ENCODE peak calls at places on chromosomes 13 and 19, in six cellular contexts. V, U, G, T, N and X are unnamed samples. For H3K36me3, the result is how much of the 10 kb centered on the place peaks cover.

GRCh38 chr19:35759697-35760096 is 1.7 kb downstream of the PROSER3 start:
- DNase-seq in N (no peak), V (no peak), U (no peak), G (no peak), T (no peak), X (no peak)

GRCh38 chr13:29594710-29595379 is 643 bp downstream of the SLC7A1 start:
- DNase-seq in T (peak), V (peak), N (peak), U (peak), G (peak), X (peak)

GRCh38 chr19:11091343-11092153 is 2.3 kb downstream of the LDLR start:
- DNase-seq in V (no peak), G (peak), U (peak), T (peak), N (peak), X (no peak)

GRCh38 chr19:11699931-11700794 is 38.6 kb downstream of the ZNF823 start:
- DNase-seq in V (no peak), T (peak), G (no peak), U (no peak), N (no peak), X (peak)

GRCh38 chr13:69124996-69125395 is 982.6 kb upstream of the ATXN8OS start:
- DNase-seq in V (no peak), U (no peak), T (no peak), N (no peak), G (no peak), X (no peak)

GRCh38 chr19:47419789-47420188 is 462 bp upstream of the MEIS3 start:
- DNase-seq in N (no peak), U (no peak), T (peak), V (no peak), G (no peak), X (no peak)

GRCh38 chr19:18408053-18408476 is 10.6 kb upstream of the LRRC25 start:
- DNase-seq in T (peak), V (peak), G (peak), U (peak), N (no peak), X (peak)

GRCh38 chr13:111298214-111298975 is 22.0 kb upstream of the TEX29 start:
- DNase-seq in T (no peak), U (no peak), G (no peak), N (no peak), V (no peak), X (no peak)

GRCh38 chr19:44232867-44233266 is 20.5 kb downstream of the ZNF227 start:
- DNase-seq in G (no peak), U (no peak), V (no peak), T (no peak), N (no peak), X (no peak)
- H3K36me3 ChIP-seq in G (half or more), U (under half), V (half or more), T (half or more), N (under half), X (half or more)

GRCh38 chr13:24493356-24493755 is 19.2 kb downstream of the PARP4 start:
- DNase-seq in U (no peak), V (no peak), N (no peak), G (no peak), T (no peak), X (no peak)
- H3K36me3 ChIP-seq in U (under half), V (half or more), N (under half), G (half or more), T (half or more), X (under half)

DNA sequence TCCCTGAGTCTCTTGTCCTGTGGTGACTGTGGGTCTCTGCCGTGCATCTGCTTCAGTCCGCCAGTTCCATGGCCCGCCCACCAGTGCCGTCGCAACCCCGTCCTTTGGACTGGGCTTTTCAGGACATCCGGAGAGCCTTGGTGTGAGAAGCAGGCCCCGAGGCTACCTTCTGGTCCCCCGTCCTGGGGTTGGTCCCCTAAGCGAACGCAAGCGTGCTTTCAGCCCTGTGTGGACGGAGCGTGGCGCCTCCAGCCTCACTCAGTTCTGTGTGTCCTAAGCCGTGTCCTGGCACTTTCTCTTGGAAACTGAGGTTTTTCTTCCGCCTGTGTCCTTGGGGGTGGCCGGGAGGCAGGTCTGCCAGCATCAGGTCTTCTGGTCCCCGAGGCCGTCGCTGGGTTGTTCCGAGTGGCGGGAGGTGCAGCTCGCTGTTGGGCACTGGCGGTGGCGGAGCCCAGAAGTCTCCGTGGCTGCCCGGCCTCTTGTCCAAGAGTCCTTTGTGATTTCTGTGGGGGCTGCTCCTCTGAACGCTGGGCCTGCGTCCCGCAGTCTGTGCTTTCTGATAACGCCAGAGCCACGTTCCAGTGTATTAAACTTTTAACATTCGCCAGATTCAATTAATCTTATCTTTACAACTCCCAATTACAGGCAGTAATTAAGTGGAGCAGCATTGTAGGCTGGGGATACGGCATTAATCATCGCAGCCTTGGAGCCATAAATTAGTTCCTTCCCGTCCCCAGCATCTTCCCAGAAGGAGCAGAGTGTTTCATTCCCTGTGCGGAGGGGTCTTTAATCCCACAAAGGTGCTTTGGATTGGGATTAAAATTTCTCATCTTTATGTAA is 99.6 kb downstream of the KDM4B start:
- DNase-seq in U (no peak), N (no peak), T (no peak), G (peak), V (no peak), X (no peak)
- H3K36me3 ChIP-seq in U (half or more), N (under half), T (under half), G (under half), V (under half), X (under half)

GRCh38 chr19:41421314-41421713 is 5.9 kb downstream of the B3GNT8 start:
- DNase-seq in V (no peak), T (peak), N (no peak), U (no peak), G (no peak), X (no peak)
- H3K36me3 ChIP-seq in V (half or more), T (under half), N (under half), U (under half), G (half or more), X (under half)

DNA sequence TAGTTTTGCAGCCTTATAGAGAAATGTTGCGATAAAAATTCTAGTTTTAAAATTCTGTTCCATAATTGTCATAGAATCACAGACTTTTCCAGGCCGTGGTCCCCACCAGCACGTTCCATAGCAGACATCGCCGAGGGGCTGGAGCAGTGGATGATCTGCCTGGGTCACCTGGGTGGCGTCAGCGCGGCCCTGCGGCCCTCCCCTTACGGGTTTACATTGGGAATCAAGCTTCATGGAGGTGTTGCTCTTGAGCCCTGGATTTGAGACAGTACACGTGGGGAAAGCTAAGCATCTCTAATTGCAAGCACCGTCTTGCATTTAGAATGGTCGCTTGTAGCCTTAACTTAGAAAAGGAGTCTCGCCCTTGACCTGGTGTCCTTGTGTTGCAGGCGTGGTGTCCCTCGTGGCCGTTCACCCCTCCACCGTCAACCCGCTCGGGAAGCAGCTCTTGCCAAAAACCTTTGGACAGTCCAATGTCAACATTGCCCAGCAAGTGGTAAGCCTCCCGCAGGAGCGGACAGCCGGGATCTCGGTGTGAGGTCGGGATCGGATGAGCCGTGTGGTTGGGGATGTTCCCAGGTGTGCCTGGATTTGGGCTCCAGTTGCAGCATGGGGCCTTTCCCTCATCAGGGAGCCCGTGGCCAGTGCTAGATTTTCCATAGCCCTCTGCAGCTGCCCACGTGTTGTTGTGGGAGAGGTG is 35.1 kb downstream of the ATP4B start:
- DNase-seq in N (no peak), T (peak), G (no peak), V (no peak), U (no peak), X (no peak)
- H3K36me3 ChIP-seq in N (under half), T (under half), G (under half), V (under half), U (under half), X (under half)

GRCh38 chr13:28027070-28027469 is 38.6 kb upstream of the URAD start:
- DNase-seq in V (no peak), U (no peak), G (no peak), T (no peak), N (no peak), X (no peak)

GRCh38 chr13:28031929-28032328 is 43.4 kb upstream of the URAD start:
- DNase-seq in N (no peak), G (no peak), V (no peak), U (no peak), T (no peak), X (no peak)

GRCh38 chr13:28026508-28026907 is 38.0 kb upstream of the URAD start:
- DNase-seq in T (no peak), U (no peak), G (no peak), N (no peak), V (no peak), X (no peak)

GRCh38 chr13:28031220-28031903 is 42.9 kb upstream of the URAD start:
- DNase-seq in T (no peak), V (peak), N (peak), G (peak), U (no peak), X (no peak)

GRCh38 chr13:28027607-28028364 is 39.3 kb upstream of the URAD start:
- DNase-seq in V (no peak), U (no peak), G (no peak), T (no peak), N (no peak), X (no peak)
- H3K36me3 ChIP-seq in V (under half), U (under half), G (under half), T (under half), N (under half), X (under half)

GRCh38 chr19:39384839-39385568 is 5.9 kb downstream of the PAF1 start:
- DNase-seq in V (no peak), U (no peak), G (no peak), T (peak), N (no peak), X (no peak)
- H3K36me3 ChIP-seq in V (half or more), U (half or more), G (half or more), T (half or more), N (half or more), X (half or more)